ENCODE peak calls at places on chromosomes 13 and 19, in nine cellular contexts. N, Q, T, O, E, J, C, Y and U are unnamed samples.

GRCh38 chr19:37966211-37967072 is 59.4 kb downstream of the SIPA1L3 start:
- DNase-seq in N (no peak), Q (no peak), T (no peak), O (no peak), E (no peak), J (no peak), C (no peak), Y (no peak), U (peak; percentile 36)

GRCh38 chr13:26983533-26984315 is 187.9 kb downstream of the USP12 start:
- DNase-seq in N (no peak), Q (no peak), T (peak; percentile 27), O (peak; percentile 24), E (no peak), J (no peak), C (no peak), Y (no peak), U (no peak)

GRCh38 chr19:29785955-29786589 is 25.7 kb upstream of the CCNE1 start:
- DNase-seq in N (no peak), Q (no peak), T (no peak), O (peak; percentile 24), E (no peak), J (peak; percentile 41), C (no peak), Y (no peak), U (no peak)

GRCh38 chr19:6023085-6023682 is 45.2 kb upstream of the RANBP3 start:
- DNase-seq in N (no peak), Q (no peak), T (no peak), O (no peak), E (peak; percentile 64), J (no peak), C (no peak), Y (peak; percentile 49), U (peak; percentile 34)

GRCh38 chr13:43042410-43042921 is 19.1 kb downstream of the DNAJC15 start:
- DNase-seq in N (no peak), Q (no peak), T (no peak), O (no peak), E (no peak), J (peak; percentile 41), C (no peak), Y (no peak), U (no peak)

GRCh38 chr19:34482380-34483250 is 1.1 kb downstream of the WTIP start:
- DNase-seq in N (no peak), Q (no peak), T (peak; percentile 46), O (no peak), E (no peak), J (no peak), C (no peak), Y (no peak), U (peak; percentile 31)

GRCh38 chr13:97328222-97328790 is 105.7 kb upstream of the RAP2A start:
- DNase-seq in N (no peak), Q (no peak), T (no peak), O (no peak), E (no peak), J (no peak), C (no peak), Y (no peak), U (no peak)

GRCh38 chr19:32930567-32930966 is 41.2 kb downstream of the CEP89 start:
- DNase-seq in N (no peak), Q (no peak), T (no peak), O (no peak), E (no peak), J (no peak), C (no peak), Y (no peak), U (no peak)

GRCh38 chr13:25292301-25292700 is 5.0 kb upstream of the MTMR6 start:
- DNase-seq in N (no peak), Q (no peak), T (no peak), O (no peak), E (peak; percentile 6), J (no peak), C (no peak), Y (peak; percentile 51), U (no peak)

GRCh38 chr13:112734696-112735547 is 45.1 kb downstream of the ATP11A start:
- DNase-seq in N (no peak), Q (no peak), T (no peak), O (no peak), E (no peak), J (no peak), C (no peak), Y (no peak), U (no peak)

GRCh38 chr13:49026851-49027250 is 51.1 kb downstream of the FNDC3A start:
- DNase-seq in N (no peak), Q (no peak), T (no peak), O (no peak), E (no peak), J (no peak), C (no peak), Y (no peak), U (no peak)

GRCh38 chr13:73284475-73284874 is 225.7 kb downstream of the KLF5 start:
- DNase-seq in N (no peak), Q (no peak), T (no peak), O (no peak), E (no peak), J (no peak), C (no peak), Y (no peak), U (no peak)

GRCh38 chr13:50196118-50196517 is 180.9 kb downstream of the KCNRG start:
- DNase-seq in N (no peak), Q (no peak), T (no peak), O (no peak), E (no peak), J (no peak), C (no peak), Y (no peak), U (no peak)

GRCh38 chr13:106183410-106184128 is 351.9 kb downstream of the EFNB2 start:
- DNase-seq in N (no peak), Q (no peak), T (no peak), O (no peak), E (no peak), J (no peak), C (no peak), Y (no peak), U (no peak)

GRCh38 chr19:19460761-19461265 is 54.5 kb downstream of the TSSK6 start:
- DNase-seq in N (no peak), Q (peak; percentile 37), T (peak; percentile 71), O (peak; percentile 70), E (no peak), J (peak; percentile 62), C (no peak), Y (peak; percentile 81), U (no peak)

GRCh38 chr19:49335071-49335783 is at the start of gene CD37:
- DNase-seq in N (no peak), Q (no peak), T (no peak), O (peak; percentile 64), E (no peak), J (peak; percentile 80), C (no peak), Y (peak; percentile 58), U (no peak)

GRCh38 chr19:19505669-19506326 is 9.6 kb downstream of the TSSK6 start:
- DNase-seq in N (no peak), Q (no peak), T (no peak), O (no peak), E (no peak), J (no peak), C (no peak), Y (no peak), U (no peak)

GRCh38 chr13:99626461-99627082 is 125.3 kb downstream of the TM9SF2 start:
- DNase-seq in N (no peak), Q (no peak), T (no peak), O (no peak), E (peak; percentile 68), J (no peak), C (no peak), Y (no peak), U (peak; percentile 48)

GRCh38 chr13:28527629-28528028 is 32.7 kb upstream of the FLT1 start:
- DNase-seq in N (no peak), Q (peak; percentile 44), T (peak; percentile 23), O (no peak), E (no peak), J (peak; percentile 28), C (no peak), Y (peak; percentile 67), U (no peak)

GRCh38 chr13:43009506-43009905 is 13.9 kb upstream of the DNAJC15 start:
- DNase-seq in N (no peak), Q (no peak), T (no peak), O (no peak), E (no peak), J (no peak), C (no peak), Y (no peak), U (no peak)

GRCh38 chr19:42942187-42942789 is 5.3 kb upstream of the PSG7 start:
- DNase-seq in N (no peak), Q (no peak), T (no peak), O (no peak), E (peak; percentile 44), J (peak; percentile 6), C (no peak), Y (no peak), U (no peak)

GRCh38 chr19:11041966-11042627 is 47.2 kb upstream of the LDLR start:
- DNase-seq in N (peak; percentile 29), Q (peak; percentile 85), T (no peak), O (no peak), E (peak; percentile 63), J (no peak), C (no peak), Y (no peak), U (peak; percentile 30)

GRCh38 chr13:31044658-31045620 is 112.5 kb downstream of the TEX26 start:
- DNase-seq in N (no peak), Q (no peak), T (no peak), O (peak; percentile 75), E (peak; percentile 18), J (peak; percentile 37), C (no peak), Y (no peak), U (no peak)

GRCh38 chr13:113646376-113646775 is 11.6 kb downstream of the ATP4B start:
- DNase-seq in N (no peak), Q (no peak), T (no peak), O (no peak), E (no peak), J (no peak), C (no peak), Y (peak; percentile 39), U (no peak)

GRCh38 chr13:111115841-111116500 is 861 bp downstream of the ARHGEF7 start:
- DNase-seq in N (no peak), Q (no peak), T (peak; percentile 70), O (no peak), E (peak; percentile 42), J (no peak), C (peak; percentile 83), Y (peak; percentile 72), U (no peak)

GRCh38 chr19:17972230-17972629 is 5.3 kb downstream of the KCNN1 start:
- DNase-seq in N (no peak), Q (no peak), T (no peak), O (no peak), E (no peak), J (no peak), C (no peak), Y (no peak), U (no peak)

GRCh38 chr19:46755077-46755852 is 9.0 kb upstream of the STRN4 start:
- DNase-seq in N (no peak), Q (no peak), T (peak; percentile 51), O (no peak), E (no peak), J (no peak), C (no peak), Y (peak; percentile 78), U (no peak)

GRCh38 chr13:93279982-93280381 is 53.4 kb downstream of the GPC6 start:
- DNase-seq in N (peak; percentile 22), Q (no peak), T (no peak), O (no peak), E (no peak), J (no peak), C (no peak), Y (no peak), U (no peak)

GRCh38 chr19:14561832-14562351 is 10.0 kb downstream of the NDUFB7 start:
- DNase-seq in N (no peak), Q (no peak), T (peak; percentile 60), O (no peak), E (no peak), J (peak; percentile 61), C (no peak), Y (peak; percentile 82), U (peak; percentile 58)

GRCh38 chr19:5131031-5131865 is 162.3 kb downstream of the KDM4B start:
- DNase-seq in N (no peak), Q (no peak), T (no peak), O (no peak), E (no peak), J (peak; percentile 89), C (no peak), Y (no peak), U (no peak)

GRCh38 chr19:21256722-21257121 is 72.5 kb downstream of the ZNF708 start:
- DNase-seq in N (no peak), Q (no peak), T (no peak), O (no peak), E (no peak), J (no peak), C (no peak), Y (no peak), U (peak; percentile 4)